ENCODE peak calls at places on chromosomes 4 and X, in five cellular contexts. A, P, I, E and J are unnamed samples.

GRCh38 chrX:69607616-69608015 is 8.3 kb upstream of the EDA start:
- DNase-seq in A (no peak), P (no peak), I (no peak), E (no peak), J (no peak)

GRCh38 chrX:111634823-111635410 is 46.1 kb upstream of the ALG13 start:
- DNase-seq in A (no peak), P (no peak), I (no peak), E (no peak), J (no peak)

GRCh38 chr4:1234811-1235292 is 14.1 kb downstream of the CTBP1 start:
- DNase-seq in A (no peak), P (no peak), I (no peak), E (no peak), J (no peak)

GRCh38 chr4:5027366-5027765 is 8.1 kb upstream of the CYTL1 start:
- DNase-seq in A (no peak), P (no peak), I (no peak), E (no peak), J (no peak)

GRCh38 chr4:80017125-80017854 is 55.7 kb downstream of the ANTXR2 start:
- DNase-seq in A (no peak), P (no peak), I (no peak), E (no peak), J (no peak)

GRCh38 chr4:137267024-137267423 is 265.3 kb downstream of the PCDH18 start:
- DNase-seq in A (no peak), P (no peak), I (no peak), E (no peak), J (no peak)

GRCh38 chr4:186700746-186701145 is 22.9 kb downstream of the FAT1 start:
- DNase-seq in A (no peak), P (no peak), I (no peak), E (no peak), J (no peak)

GRCh38 chr4:89314291-89314690 is 6.7 kb upstream of the GPRIN3 start:
- DNase-seq in A (no peak), P (no peak), I (no peak), E (no peak), J (no peak)

GRCh38 chrX:71545364-71545763 is 12.5 kb downstream of the OGT start:
- DNase-seq in A (no peak), P (no peak), I (no peak), E (no peak), J (no peak)

GRCh38 chrX:72002886-72003285 is 92.2 kb downstream of the NHSL2 start:
- DNase-seq in A (no peak), P (no peak), I (no peak), E (no peak), J (no peak)

GRCh38 chrX:3659761-3660160 is 53.7 kb downstream of the PRKX start:
- DNase-seq in A (no peak), P (no peak), I (no peak), E (no peak), J (no peak)

GRCh38 chr4:7201351-7202305 is 9.3 kb downstream of the SORCS2 start:
- DNase-seq in A (no peak), P (no peak), I (no peak), E (no peak), J (no peak)

GRCh38 chr4:77052352-77052751 is 23.4 kb downstream of the CCNI start:
- DNase-seq in A (peak), P (no peak), I (peak), E (peak), J (no peak)

GRCh38 chr4:72076562-72076961 is 44.8 kb downstream of the NPFFR2 start:
- DNase-seq in A (no peak), P (no peak), I (no peak), E (no peak), J (no peak)